ENCODE peak calls at places on chromosomes 2 and 18, in eight cellular contexts. One of them, this sample, is unnamed.
A peak's percentile ranks its signal among the peaks of the same experiment; 100 is the strongest.

GRCh38 chr2:203527719-203528118 is 7.4 kb downstream of the RAPH1 start:
- DNase-seq in NCI-H748 treated with DMSO at 0.1 percent for 48 hours: no peak
- DNase-seq in putamen: no peak
- DNase-seq in MCF 10A: no peak
- DNase-seq in stimulated activated CD4-positive, alpha-beta T cell treated with anti-CD3 and anti-CD28 coated beads, TNF-alpha, amount 100 ng/mL, for 48 hours: no peak
- DNase-seq in NCI-H2029: no peak
- DNase-seq in dorsolateral prefrontal cortex: no peak
- DNase-seq in mesendoderm: no peak
- DNase-seq in this sample: no peak

GRCh38 chr2:224122542-224122941 is 83.5 kb upstream of the SERPINE2 start:
- DNase-seq in dorsolateral prefrontal cortex: no peak
- DNase-seq in stimulated activated CD4-positive, alpha-beta T cell treated with anti-CD3 and anti-CD28 coated beads, TNF-alpha, amount 100 ng/mL, for 48 hours: no peak
- DNase-seq in putamen: no peak
- DNase-seq in NCI-H2029: no peak
- DNase-seq in MCF 10A: no peak
- DNase-seq in mesendoderm: no peak
- DNase-seq in NCI-H748 treated with DMSO at 0.1 percent for 48 hours: no peak
- DNase-seq in this sample: no peak

GRCh38 chr2:132670104-132670960 is at the start of gene LYPD1:
- DNase-seq in NCI-H748 treated with DMSO at 0.1 percent for 48 hours: no peak
- DNase-seq in putamen: no peak
- DNase-seq in NCI-H2029: peak; percentile 29
- DNase-seq in stimulated activated CD4-positive, alpha-beta T cell treated with anti-CD3 and anti-CD28 coated beads, TNF-alpha, amount 100 ng/mL, for 48 hours: no peak
- DNase-seq in MCF 10A: no peak
- DNase-seq in mesendoderm: peak; percentile 76
- DNase-seq in dorsolateral prefrontal cortex: peak; percentile 53
- DNase-seq in this sample: peak; percentile 59

GRCh38 chr2:122535960-122536517 is 780.6 kb downstream of the TSN start:
- DNase-seq in putamen: no peak
- DNase-seq in dorsolateral prefrontal cortex: no peak
- DNase-seq in NCI-H748 treated with DMSO at 0.1 percent for 48 hours: no peak
- DNase-seq in stimulated activated CD4-positive, alpha-beta T cell treated with anti-CD3 and anti-CD28 coated beads, TNF-alpha, amount 100 ng/mL, for 48 hours: no peak
- DNase-seq in NCI-H2029: no peak
- DNase-seq in MCF 10A: no peak
- DNase-seq in mesendoderm: no peak
- DNase-seq in this sample: no peak

GRCh38 chr2:168247341-168248305 is at the start of gene STK39:
- DNase-seq in NCI-H748 treated with DMSO at 0.1 percent for 48 hours: peak; percentile 72
- DNase-seq in dorsolateral prefrontal cortex: peak; percentile 57
- DNase-seq in mesendoderm: peak; percentile 91
- DNase-seq in putamen: peak; percentile 75
- DNase-seq in MCF 10A: peak; percentile 73
- DNase-seq in NCI-H2029: peak; percentile 76
- DNase-seq in stimulated activated CD4-positive, alpha-beta T cell treated with anti-CD3 and anti-CD28 coated beads, TNF-alpha, amount 100 ng/mL, for 48 hours: peak; percentile 45
- DNase-seq in this sample: no peak

GRCh38 chr2:176557821-176558220 is 288.6 kb downstream of the MTX2 start:
- DNase-seq in dorsolateral prefrontal cortex: no peak
- DNase-seq in NCI-H2029: no peak
- DNase-seq in mesendoderm: no peak
- DNase-seq in MCF 10A: no peak
- DNase-seq in putamen: no peak
- DNase-seq in NCI-H748 treated with DMSO at 0.1 percent for 48 hours: no peak
- DNase-seq in stimulated activated CD4-positive, alpha-beta T cell treated with anti-CD3 and anti-CD28 coated beads, TNF-alpha, amount 100 ng/mL, for 48 hours: no peak
- DNase-seq in this sample: no peak

GRCh38 chr2:30721668-30722647 is 85.3 kb downstream of the CAPN13 start:
- DNase-seq in dorsolateral prefrontal cortex: no peak
- DNase-seq in NCI-H2029: no peak
- DNase-seq in MCF 10A: no peak
- DNase-seq in stimulated activated CD4-positive, alpha-beta T cell treated with anti-CD3 and anti-CD28 coated beads, TNF-alpha, amount 100 ng/mL, for 48 hours: no peak
- DNase-seq in putamen: no peak
- DNase-seq in mesendoderm: no peak
- DNase-seq in NCI-H748 treated with DMSO at 0.1 percent for 48 hours: no peak
- DNase-seq in this sample: no peak

GRCh38 chr2:200254788-200255187 is 51.7 kb upstream of the SPATS2L start:
- DNase-seq in mesendoderm: no peak
- DNase-seq in stimulated activated CD4-positive, alpha-beta T cell treated with anti-CD3 and anti-CD28 coated beads, TNF-alpha, amount 100 ng/mL, for 48 hours: no peak
- DNase-seq in MCF 10A: no peak
- DNase-seq in putamen: no peak
- DNase-seq in dorsolateral prefrontal cortex: no peak
- DNase-seq in NCI-H2029: no peak
- DNase-seq in NCI-H748 treated with DMSO at 0.1 percent for 48 hours: no peak
- DNase-seq in this sample: no peak

GRCh38 chr2:7697052-7697451 is 779.8 kb downstream of the RNF144A start:
- DNase-seq in NCI-H748 treated with DMSO at 0.1 percent for 48 hours: no peak
- DNase-seq in stimulated activated CD4-positive, alpha-beta T cell treated with anti-CD3 and anti-CD28 coated beads, TNF-alpha, amount 100 ng/mL, for 48 hours: no peak
- DNase-seq in putamen: no peak
- DNase-seq in NCI-H2029: no peak
- DNase-seq in dorsolateral prefrontal cortex: no peak
- DNase-seq in MCF 10A: no peak
- DNase-seq in mesendoderm: peak; percentile 76
- DNase-seq in this sample: no peak

GRCh38 chr2:135744761-135745314 is 3.2 kb downstream of the UBXN4 start:
- DNase-seq in NCI-H748 treated with DMSO at 0.1 percent for 48 hours: no peak
- DNase-seq in stimulated activated CD4-positive, alpha-beta T cell treated with anti-CD3 and anti-CD28 coated beads, TNF-alpha, amount 100 ng/mL, for 48 hours: peak; percentile 6
- DNase-seq in mesendoderm: peak; percentile 80
- DNase-seq in MCF 10A: peak; percentile 70
- DNase-seq in NCI-H2029: no peak
- DNase-seq in putamen: no peak
- DNase-seq in dorsolateral prefrontal cortex: no peak
- DNase-seq in this sample: no peak

GRCh38 chr18:23354625-23355024 is 98.5 kb upstream of the RIOK3 start:
- DNase-seq in NCI-H2029: no peak
- DNase-seq in dorsolateral prefrontal cortex: no peak
- DNase-seq in NCI-H748 treated with DMSO at 0.1 percent for 48 hours: no peak
- DNase-seq in stimulated activated CD4-positive, alpha-beta T cell treated with anti-CD3 and anti-CD28 coated beads, TNF-alpha, amount 100 ng/mL, for 48 hours: no peak
- DNase-seq in MCF 10A: peak; percentile 27
- DNase-seq in mesendoderm: peak; percentile 26
- DNase-seq in putamen: no peak
- DNase-seq in this sample: no peak